ENCODE peak calls at places on chromosomes 4 and X, in nine cellular contexts. W is heart left ventricle, Z is GM12892, C is esophagus muscularis mucosa, J is lower leg skin, B is body of pancreas, H is suprapubic skin, U is tibial nerve, N is sigmoid colon. O is an unnamed sample.
A peak's percentile ranks its signal among the peaks of the same experiment; 100 is the strongest.

GRCh38 chr4:100422911-100423310 is 94.9 kb downstream of the EMCN start:
- DNase-seq in Z (no peak), B (no peak), U (no peak), C (no peak), H (no peak), W (no peak), N (no peak), J (no peak), O (no peak)

GRCh38 chr4:118981171-118981838 is 92.7 kb downstream of the SYNPO2 start:
- DNase-seq in J (no peak), Z (no peak), C (no peak), N (no peak), H (no peak), W (no peak), B (no peak), U (no peak), O (no peak)

GRCh38 chr4:124883642-124884041 is 171.1 kb upstream of the ANKRD50 start:
- DNase-seq in B (no peak), W (no peak), H (no peak), Z (no peak), C (no peak), J (no peak), U (no peak), N (no peak), O (no peak)

GRCh38 chrX:292900-293897 is 12.0 kb downstream of the PLCXD1 start:
- DNase-seq in B (peak; percentile 9), Z (no peak), U (no peak), C (no peak), H (peak; percentile 58), J (no peak), W (peak; percentile 3), N (peak; percentile 49), O (no peak)

GRCh38 chrX:70001269-70001668 is 48.5 kb downstream of the AWAT2 start:
- DNase-seq in H (no peak), Z (no peak), J (no peak), C (no peak), B (no peak), U (no peak), N (no peak), W (peak; percentile 20), O (no peak)

GRCh38 chr4:65007841-65008439 is 598.7 kb upstream of the TECRL start:
- DNase-seq in U (no peak), H (no peak), C (no peak), W (no peak), B (peak; percentile 13), J (no peak), N (no peak), Z (no peak), O (peak; percentile 48)

GRCh38 chr4:22897520-22898108 is 204.9 kb downstream of the GBA3 start:
- DNase-seq in J (no peak), U (no peak), W (no peak), N (no peak), H (no peak), C (no peak), B (peak; percentile 26), Z (no peak), O (peak; percentile 46)

GRCh38 chr4:118889313-118889694 is 650 bp downstream of the SYNPO2 start:
- DNase-seq in U (no peak), J (no peak), W (no peak), Z (no peak), B (no peak), H (no peak), N (peak; percentile 67), C (no peak), O (no peak)

GRCh38 chr4:89298160-89298559 is 9.4 kb downstream of the GPRIN3 start:
- DNase-seq in U (no peak), J (no peak), C (no peak), H (no peak), N (no peak), W (no peak), B (no peak), Z (no peak), O (no peak)

GRCh38 chr4:84319124-84319523 is 180.0 kb downstream of the NKX6-1 start:
- DNase-seq in B (no peak), J (no peak), C (no peak), Z (no peak), N (no peak), H (no peak), W (no peak), U (peak; percentile 59), O (no peak)

GRCh38 chrX:97057349-97057909 is 173.7 kb downstream of the RPA4 start:
- DNase-seq in C (no peak), N (no peak), B (no peak), H (no peak), J (no peak), U (no peak), Z (no peak), W (no peak), O (no peak)

GRCh38 chrX:122517781-122518180 is 666.3 kb upstream of the GRIA3 start:
- DNase-seq in Z (no peak), N (no peak), B (no peak), U (no peak), W (no peak), H (no peak), C (no peak), J (no peak), O (no peak)

GRCh38 chr4:71360844-71361243 is 22.0 kb downstream of the SLC4A4 start:
- DNase-seq in Z (no peak), J (no peak), W (no peak), N (no peak), U (no peak), C (no peak), B (no peak), H (no peak), O (no peak)

GRCh38 chrX:70592091-70592490 is 147.5 kb downstream of the DLG3 start:
- DNase-seq in U (no peak), N (no peak), Z (no peak), H (no peak), C (no peak), J (no peak), W (no peak), B (no peak), O (no peak)

GRCh38 chrX:45824471-45824870 is 623.8 kb upstream of the DIPK2B start:
- DNase-seq in Z (no peak), U (no peak), C (no peak), J (peak; percentile 32), B (no peak), H (no peak), N (no peak), W (no peak), O (peak; percentile 27)

GRCh38 chr4:6198768-6199343 is 1.5 kb downstream of the JAKMIP1 start:
- DNase-seq in J (no peak), Z (no peak), W (no peak), C (no peak), H (no peak), U (no peak), B (no peak), N (peak; percentile 54), O (peak; percentile 9)
- TF ChIP-seq POLR2A in J (no peak), Z (peak; percentile 32), W (no peak), C (no peak), H (no peak), U (no peak), B (no peak), N (no peak), O (no peak)

GRCh38 chr4:138241281-138242075 is 671 bp downstream of the SLC7A11 start:
- DNase-seq in C (no peak), Z (no peak), J (no peak), W (no peak), N (no peak), H (no peak), U (no peak), B (peak; percentile 54), O (peak; percentile 84)
- TF ChIP-seq POLR2A in C (no peak), Z (no peak), J (no peak), W (no peak), N (no peak), H (no peak), U (no peak), B (no peak), O (no peak)

DNA sequence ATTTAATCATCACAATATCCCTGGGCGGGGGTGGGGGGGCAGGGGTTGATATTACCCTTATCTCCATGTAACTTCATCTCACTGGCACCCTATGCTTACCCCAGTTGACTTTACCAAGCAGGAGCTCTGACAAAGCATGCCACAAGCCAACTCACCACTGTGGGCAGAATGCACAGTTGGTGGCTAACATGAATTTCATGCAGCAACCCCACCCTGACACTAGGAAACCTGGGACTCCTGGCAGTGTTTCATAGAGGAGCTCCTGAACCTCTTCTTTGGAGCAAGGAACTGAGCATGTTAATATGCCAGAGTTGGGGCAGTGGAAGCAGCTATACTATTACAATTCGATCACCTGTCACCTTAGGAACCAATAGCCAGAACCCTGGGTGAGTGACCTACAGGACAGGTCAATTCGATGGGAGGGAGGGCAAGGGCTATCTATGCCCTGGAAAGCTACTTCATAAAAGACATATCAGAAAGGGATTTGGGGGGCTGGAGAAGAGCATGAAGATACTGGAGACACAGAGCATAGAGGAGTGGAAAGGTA is 97.2 kb upstream of the ACSL4 start:
- DNase-seq in C (no peak), H (no peak), N (no peak), Z (no peak), U (no peak), B (no peak), J (no peak), W (no peak), O (no peak)
- TF ChIP-seq POLR2A in C (no peak), H (no peak), N (no peak), Z (no peak), U (no peak), B (no peak), J (no peak), W (no peak), O (no peak)

GRCh38 chr4:186693894-186694293 is 29.8 kb downstream of the FAT1 start:
- DNase-seq in C (no peak), U (no peak), H (no peak), B (no peak), Z (no peak), N (no peak), J (no peak), W (no peak), O (no peak)

GRCh38 chr4:186695392-186695791 is 28.3 kb downstream of the FAT1 start:
- DNase-seq in W (no peak), N (no peak), Z (no peak), C (no peak), U (no peak), J (no peak), H (no peak), B (no peak), O (no peak)

GRCh38 chr4:186691396-186691795 is 32.3 kb downstream of the FAT1 start:
- DNase-seq in B (no peak), J (no peak), C (no peak), N (no peak), W (no peak), H (no peak), Z (no peak), U (no peak), O (no peak)

GRCh38 chr4:186689476-186689875 is 34.2 kb downstream of the FAT1 start:
- DNase-seq in C (no peak), Z (no peak), U (no peak), J (no peak), B (no peak), W (no peak), N (peak; percentile 76), H (no peak), O (no peak)

DNA sequence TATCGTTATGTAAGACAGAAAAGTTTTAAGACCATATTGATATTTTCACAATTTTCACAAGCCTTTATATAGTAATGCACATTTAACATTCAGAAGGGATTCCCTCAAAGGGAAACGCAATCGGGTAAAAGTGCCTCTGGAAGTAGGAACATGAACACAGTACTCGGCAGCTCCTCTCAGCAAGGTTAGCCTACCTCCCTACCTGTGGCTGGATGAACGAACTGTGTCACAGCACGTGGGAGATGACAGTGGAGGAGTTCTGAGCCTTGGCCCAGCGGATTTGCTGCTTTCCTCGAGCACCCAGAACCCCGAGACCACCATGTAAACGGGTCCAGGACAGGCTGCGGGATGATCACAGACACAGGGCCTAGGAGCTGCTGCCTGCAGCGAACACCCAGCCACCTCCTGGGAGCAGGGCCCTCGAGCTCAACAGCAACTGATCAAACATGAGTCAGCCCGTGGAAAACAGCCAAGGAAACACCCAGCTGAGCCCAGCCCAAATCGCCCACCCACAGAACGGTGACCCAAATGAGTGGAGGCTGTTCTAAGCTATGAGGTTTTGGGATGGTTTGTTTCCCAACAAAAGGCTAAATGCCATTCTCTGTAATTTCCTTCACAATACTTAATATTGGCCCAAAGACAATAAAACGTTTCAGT is 30.4 kb downstream of the FAT1 start:
- DNase-seq in B (peak; percentile 85), C (no peak), J (peak; percentile 77), U (peak; percentile 87), H (peak; percentile 86), N (peak; percentile 81), W (peak; percentile 60), Z (no peak), O (peak; percentile 55)
- TF ChIP-seq POLR2A in B (no peak), C (no peak), J (no peak), U (peak; percentile 50), H (no peak), N (no peak), W (no peak), Z (no peak), O (no peak)

O was measured in erythroblast.